ENCODE peak calls at places on chromosomes 1 and 21, in five cellular contexts. A is GM23338; Z is effector memory CD4-positive, alpha-beta T cell; F is Peyer's patch; W is A549. B is an unnamed sample.

GRCh38 chr1:32361674-32362473 is 411 bp downstream of the FAM229A start:
- DNase-seq in A (peak; percentile 72), F (peak; percentile 63), Z (no peak), W (no peak), B (no peak)

GRCh38 chr1:7856345-7856744 is 3.5 kb upstream of the UTS2 start:
- DNase-seq in A (peak; percentile 31), Z (no peak), F (no peak), W (no peak), B (peak; percentile 49)

GRCh38 chr1:61956774-61957173 is 214.5 kb downstream of the PATJ start:
- DNase-seq in A (peak; percentile 55), F (no peak), W (no peak), Z (no peak), B (no peak)

GRCh38 chr21:26443867-26444266 is 129.2 kb downstream of the CYYR1 start:
- DNase-seq in F (no peak), Z (no peak), W (no peak), A (no peak), B (no peak)

GRCh38 chr1:99250724-99251123 is 13.6 kb upstream of the PLPPR4 start:
- DNase-seq in Z (no peak), F (no peak), A (no peak), W (no peak), B (no peak)

GRCh38 chr1:6409053-6409452 is 10.7 kb downstream of the HES2 start:
- DNase-seq in A (no peak), W (no peak), Z (no peak), F (no peak), B (no peak)

GRCh38 chr1:25220666-25221065 is 11.6 kb downstream of the SYF2 start:
- DNase-seq in Z (no peak), F (peak; percentile 53), A (no peak), W (no peak), B (no peak)

GRCh38 chr1:77832889-77833288 is 53.4 kb downstream of the MIGA1 start:
- DNase-seq in W (no peak), A (no peak), Z (no peak), F (no peak), B (no peak)

GRCh38 chr1:11913291-11913690 is 12.9 kb downstream of the KIAA2013 start:
- DNase-seq in F (no peak), Z (no peak), A (peak; percentile 71), W (no peak), B (no peak)

GRCh38 chr1:7589774-7590425 is 181.2 kb upstream of the VAMP3 start:
- DNase-seq in W (no peak), F (no peak), Z (no peak), A (no peak), B (no peak)

GRCh38 chr21:38290809-38291208 is 34.0 kb downstream of the KCNJ15 start:
- DNase-seq in Z (no peak), A (no peak), W (no peak), F (no peak), B (no peak)

GRCh38 chr1:18681423-18681835 is 50.8 kb downstream of the PAX7 start:
- DNase-seq in W (peak; percentile 73), A (peak; percentile 81), Z (no peak), F (peak; percentile 47), B (no peak)

GRCh38 chr1:25011966-25012625 is 82.0 kb upstream of the RUNX3 start:
- DNase-seq in W (no peak), Z (no peak), A (no peak), F (no peak), B (no peak)

GRCh38 chr1:114833421-114833820 is 21.2 kb upstream of the SYCP1 start:
- DNase-seq in F (no peak), A (no peak), W (no peak), Z (no peak), B (no peak)

GRCh38 chr1:153563339-153563952 is 2.2 kb downstream of the S100A2 start:
- DNase-seq in Z (no peak), A (no peak), F (no peak), W (no peak), B (no peak)

GRCh38 chr1:18643154-18644012 is 12.7 kb downstream of the PAX7 start:
- DNase-seq in F (no peak), W (no peak), Z (no peak), A (peak; percentile 78), B (no peak)

GRCh38 chr1:65958561-65959350 is 166.1 kb downstream of the PDE4B start:
- DNase-seq in Z (no peak), F (no peak), W (peak; percentile 6), A (peak; percentile 62), B (no peak)

GRCh38 chr1:15885701-15886612 is 38.5 kb downstream of the SPEN start:
- DNase-seq in F (peak; percentile 95), A (peak; percentile 94), W (peak; percentile 55), Z (no peak), B (peak; percentile 98)

GRCh38 chr1:6075747-6076146 is 30.1 kb downstream of the KCNAB2 start:
- DNase-seq in F (no peak), Z (no peak), W (no peak), A (no peak), B (no peak)

GRCh38 chr1:28110555-28110954 is 22.1 kb upstream of the EYA3 start:
- DNase-seq in A (no peak), Z (no peak), F (no peak), W (no peak), B (no peak)

GRCh38 chr1:116842654-116843053 is 67.1 kb upstream of the PTGFRN start:
- DNase-seq in W (no peak), Z (no peak), F (no peak), A (peak; percentile 37), B (no peak)

GRCh38 chr1:20474333-20474975 is 11.6 kb downstream of the CAMK2N1 start:
- DNase-seq in Z (no peak), A (no peak), F (no peak), W (no peak), B (no peak)

GRCh38 chr1:20477355-20478071 is 8.5 kb downstream of the CAMK2N1 start:
- DNase-seq in F (no peak), Z (no peak), A (no peak), W (no peak), B (no peak)

GRCh38 chr1:20478072-20478660 is 7.8 kb downstream of the CAMK2N1 start:
- DNase-seq in W (no peak), Z (no peak), A (no peak), F (no peak), B (no peak)

GRCh38 chr1:20475002-20475401 is 11.0 kb downstream of the CAMK2N1 start:
- DNase-seq in A (no peak), F (peak; percentile 57), W (no peak), Z (no peak), B (no peak)

DNA sequence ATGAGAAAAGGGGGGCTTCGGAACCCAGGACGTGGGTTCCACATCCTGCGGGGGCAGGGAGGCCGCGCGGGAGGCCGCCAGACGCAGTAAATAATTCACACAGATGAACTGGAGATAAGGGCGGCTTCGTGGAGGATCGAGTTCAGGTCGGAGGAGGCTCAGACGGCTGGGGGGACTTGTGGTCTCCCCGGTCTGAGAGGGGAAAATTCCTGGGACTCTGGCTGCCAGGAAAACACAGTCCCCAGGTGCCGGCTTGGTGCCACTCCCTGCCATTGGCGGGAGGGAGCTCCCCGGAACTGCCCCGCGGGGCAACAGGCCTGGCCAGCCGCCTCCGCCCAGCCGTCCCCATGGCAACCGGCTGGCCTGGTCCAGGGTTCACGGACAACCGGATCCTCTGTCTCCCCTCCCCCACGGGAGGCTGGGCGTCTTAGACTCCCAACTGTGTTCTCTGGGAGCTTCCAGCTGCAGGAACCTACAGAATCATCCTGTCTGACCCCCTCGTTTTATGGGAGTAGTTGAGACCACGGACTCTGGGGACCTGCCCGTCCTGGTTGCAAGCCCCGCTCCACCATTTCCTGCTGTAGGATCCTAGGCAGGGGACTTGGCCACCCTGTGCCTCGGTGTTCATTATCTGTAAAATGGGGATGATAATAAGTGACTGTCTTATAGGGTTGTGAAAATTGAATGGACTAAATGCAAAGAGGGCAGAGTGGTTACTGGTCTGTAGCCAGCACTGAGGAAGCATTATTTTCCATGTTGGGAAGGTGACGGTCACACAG is 9.6 kb downstream of the CAMK2N1 start:
- DNase-seq in Z (no peak), W (peak; percentile 47), F (peak; percentile 93), A (peak; percentile 88), B (no peak)
- H3K27ac ChIP-seq in Z (no peak overlapping the region), W (peak overlapping the region; percentile 99), F (peak overlapping the region; percentile 91), A (no peak overlapping the region), B (no peak overlapping the region)

GRCh38 chr1:34844252-34844634 is 15.3 kb downstream of the SMIM12 start:
- DNase-seq in W (no peak), A (peak; percentile 31), Z (no peak), F (no peak), B (no peak)
- H3K4me1 ChIP-seq in W (no peaks in the 10 kb centered on the region), A (peaks cover 31% of the 10 kb centered on the region), Z (no peaks in the 10 kb centered on the region), F (no peaks in the 10 kb centered on the region), B (peaks cover 4% of the 10 kb centered on the region)

GRCh38 chr1:164559342-164560070 is 522 bp downstream of the PBX1 start:
- DNase-seq in F (peak; percentile 50), Z (no peak), W (peak; percentile 15), A (peak; percentile 65), B (no peak)

GRCh38 chr1:164560504-164560903 is 1.5 kb downstream of the PBX1 start:
- DNase-seq in W (no peak), Z (no peak), F (no peak), A (no peak), B (no peak)

GRCh38 chr1:164560076-164560475 is 1.1 kb downstream of the PBX1 start:
- DNase-seq in F (no peak), A (no peak), W (no peak), Z (no peak), B (no peak)

GRCh38 chr1:164561461-164561860 is 2.5 kb downstream of the PBX1 start:
- DNase-seq in W (no peak), Z (no peak), F (no peak), A (no peak), B (no peak)

GRCh38 chr1:164561007-164561406 is 2.0 kb downstream of the PBX1 start:
- DNase-seq in W (no peak), Z (no peak), A (no peak), F (no peak), B (no peak)
- H3K27ac ChIP-seq in W (peak overlapping the region; percentile 91), Z (no peak overlapping the region), A (no peak overlapping the region), F (peak overlapping the region; percentile 74), B (peak overlapping the region; percentile 95)

DNA sequence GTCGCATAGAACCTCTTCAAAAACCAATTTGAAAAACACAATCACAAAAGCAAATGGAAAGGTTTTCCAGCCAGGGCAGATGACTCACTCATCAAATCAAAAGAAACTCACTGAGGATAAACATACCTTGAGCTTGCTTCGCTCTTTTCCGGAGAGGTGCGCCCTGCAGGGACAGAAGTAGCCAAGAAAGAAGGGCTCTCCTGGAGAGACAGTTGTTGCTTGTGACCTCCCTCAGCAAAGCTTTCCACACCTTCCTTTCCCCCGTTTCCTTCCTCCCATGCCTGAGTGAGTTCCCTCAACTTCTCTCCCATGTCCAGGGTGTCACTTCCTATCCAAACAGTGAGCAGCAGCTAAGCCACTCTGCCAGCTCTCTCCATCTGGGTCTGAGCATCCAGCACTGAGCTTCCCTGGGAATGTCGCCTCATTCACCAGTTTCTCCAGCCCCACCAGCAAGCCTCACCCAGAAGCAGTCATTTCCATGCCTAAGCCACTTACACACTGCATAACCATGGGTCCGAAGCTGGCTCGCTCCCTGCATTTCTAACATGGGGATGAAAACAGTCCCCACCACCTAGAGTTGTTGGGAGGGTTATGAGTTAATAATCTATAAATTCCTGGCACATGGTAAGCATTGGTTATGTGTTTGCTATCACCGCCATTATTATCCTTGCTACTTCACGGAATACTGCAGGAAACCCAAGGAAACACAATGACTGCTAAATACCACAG is 75.0 kb downstream of the PTPN14 start:
- DNase-seq in F (no peak), Z (no peak), W (no peak), A (no peak), B (no peak)
- H3K4me1 ChIP-seq in F (no peaks in the 10 kb centered on the region), Z (no peaks in the 10 kb centered on the region), W (peaks cover 68% of the 10 kb centered on the region), A (peaks cover 63% of the 10 kb centered on the region), B (peaks cover 65% of the 10 kb centered on the region)